ENCODE peak calls at places on chromosomes 7 and 10, in seven cellular contexts. One of them, this sample, is unnamed.

GRCh38 chr10:63281967-63282366 is 148.8 kb downstream of the NRBF2 start:
- DNase-seq in stomach: no peak
- DNase-seq in Peyer's patch: no peak
- DNase-seq in testis: no peak
- DNase-seq in fibroblast of lung: peak; percentile 71
- DNase-seq in bronchial epithelial cell: no peak
- DNase-seq in CD8-positive, alpha-beta T cell: no peak
- DNase-seq in this sample: no peak

GRCh38 chr7:129781128-129781855 is 169.8 kb downstream of the NRF1 start:
- DNase-seq in bronchial epithelial cell: no peak
- DNase-seq in Peyer's patch: no peak
- DNase-seq in fibroblast of lung: no peak
- DNase-seq in CD8-positive, alpha-beta T cell: no peak
- DNase-seq in testis: no peak
- DNase-seq in stomach: no peak
- DNase-seq in this sample: no peak

GRCh38 chr10:102393411-102394078 is 2.0 kb upstream of the NFKB2 start:
- DNase-seq in testis: no peak
- DNase-seq in fibroblast of lung: no peak
- DNase-seq in Peyer's patch: no peak
- DNase-seq in CD8-positive, alpha-beta T cell: no peak
- DNase-seq in stomach: no peak
- DNase-seq in bronchial epithelial cell: no peak
- DNase-seq in this sample: no peak

GRCh38 chr7:36315309-36315948 is 74.2 kb upstream of the ANLN start:
- DNase-seq in fibroblast of lung: no peak
- DNase-seq in bronchial epithelial cell: peak; percentile 12
- DNase-seq in CD8-positive, alpha-beta T cell: no peak
- DNase-seq in stomach: no peak
- DNase-seq in Peyer's patch: no peak
- DNase-seq in testis: no peak
- DNase-seq in this sample: no peak

GRCh38 chr7:107810626-107811025 is 7.6 kb upstream of the SLC26A3 start:
- DNase-seq in fibroblast of lung: no peak
- DNase-seq in CD8-positive, alpha-beta T cell: no peak
- DNase-seq in testis: no peak
- DNase-seq in Peyer's patch: no peak
- DNase-seq in stomach: no peak
- DNase-seq in bronchial epithelial cell: no peak
- DNase-seq in this sample: no peak

GRCh38 chr10:394061-394438 is 258.8 kb downstream of the ZMYND11 start:
- DNase-seq in bronchial epithelial cell: no peak
- DNase-seq in CD8-positive, alpha-beta T cell: no peak
- DNase-seq in fibroblast of lung: no peak
- DNase-seq in Peyer's patch: no peak
- DNase-seq in stomach: no peak
- DNase-seq in testis: no peak
- DNase-seq in this sample: no peak

GRCh38 chr7:157910446-157910845 is 573.6 kb downstream of the DNAJB6 start:
- DNase-seq in CD8-positive, alpha-beta T cell: no peak
- DNase-seq in bronchial epithelial cell: no peak
- DNase-seq in fibroblast of lung: no peak
- DNase-seq in Peyer's patch: no peak
- DNase-seq in testis: peak; percentile 35
- DNase-seq in stomach: no peak
- DNase-seq in this sample: peak; percentile 42

GRCh38 chr10:77784856-77785255 is 141.7 kb downstream of the DLG5 start:
- DNase-seq in CD8-positive, alpha-beta T cell: no peak
- DNase-seq in fibroblast of lung: peak; percentile 72
- DNase-seq in stomach: no peak
- DNase-seq in Peyer's patch: no peak
- DNase-seq in bronchial epithelial cell: no peak
- DNase-seq in testis: no peak
- DNase-seq in this sample: no peak

GRCh38 chr10:76359001-76359400 is 927.6 kb downstream of the LRMDA start:
- DNase-seq in bronchial epithelial cell: no peak
- DNase-seq in CD8-positive, alpha-beta T cell: no peak
- DNase-seq in Peyer's patch: no peak
- DNase-seq in stomach: no peak
- DNase-seq in testis: no peak
- DNase-seq in fibroblast of lung: no peak
- DNase-seq in this sample: no peak

GRCh38 chr10:133520193-133520738 is 6.9 kb upstream of the CYP2E1 start:
- DNase-seq in fibroblast of lung: peak; percentile 27
- DNase-seq in Peyer's patch: peak; percentile 90
- DNase-seq in stomach: peak; percentile 90
- DNase-seq in bronchial epithelial cell: peak; percentile 22
- DNase-seq in CD8-positive, alpha-beta T cell: peak; percentile 90
- DNase-seq in testis: peak; percentile 93
- DNase-seq in this sample: no peak

GRCh38 chr10:64507869-64508609 is 986.8 kb downstream of the REEP3 start:
- DNase-seq in bronchial epithelial cell: no peak
- DNase-seq in stomach: no peak
- DNase-seq in CD8-positive, alpha-beta T cell: no peak
- DNase-seq in fibroblast of lung: no peak
- DNase-seq in testis: no peak
- DNase-seq in Peyer's patch: no peak
- DNase-seq in this sample: no peak

GRCh38 chr10:132634241-132634946 is 96.8 kb downstream of the INPP5A start:
- DNase-seq in fibroblast of lung: no peak
- DNase-seq in testis: no peak
- DNase-seq in bronchial epithelial cell: no peak
- DNase-seq in CD8-positive, alpha-beta T cell: no peak
- DNase-seq in stomach: no peak
- DNase-seq in Peyer's patch: peak; percentile 76
- DNase-seq in this sample: peak; percentile 21

GRCh38 chr7:101494602-101495329 is 132.1 kb downstream of the COL26A1 start:
- DNase-seq in stomach: no peak
- DNase-seq in fibroblast of lung: no peak
- DNase-seq in bronchial epithelial cell: no peak
- DNase-seq in Peyer's patch: no peak
- DNase-seq in CD8-positive, alpha-beta T cell: no peak
- DNase-seq in testis: no peak
- DNase-seq in this sample: no peak

GRCh38 chr7:127844707-127845331 is 186.4 kb downstream of the LRRC4 start:
- DNase-seq in fibroblast of lung: peak; percentile 23
- DNase-seq in testis: peak; percentile 74
- DNase-seq in bronchial epithelial cell: peak; percentile 38
- DNase-seq in Peyer's patch: no peak
- DNase-seq in stomach: peak; percentile 55
- DNase-seq in CD8-positive, alpha-beta T cell: no peak
- DNase-seq in this sample: no peak

GRCh38 chr7:98178321-98178720 is 32.9 kb upstream of the BHLHA15 start:
- DNase-seq in stomach: peak; percentile 91
- DNase-seq in CD8-positive, alpha-beta T cell: no peak
- DNase-seq in bronchial epithelial cell: peak; percentile 22
- DNase-seq in Peyer's patch: no peak
- DNase-seq in testis: no peak
- DNase-seq in fibroblast of lung: no peak
- DNase-seq in this sample: no peak

DNA sequence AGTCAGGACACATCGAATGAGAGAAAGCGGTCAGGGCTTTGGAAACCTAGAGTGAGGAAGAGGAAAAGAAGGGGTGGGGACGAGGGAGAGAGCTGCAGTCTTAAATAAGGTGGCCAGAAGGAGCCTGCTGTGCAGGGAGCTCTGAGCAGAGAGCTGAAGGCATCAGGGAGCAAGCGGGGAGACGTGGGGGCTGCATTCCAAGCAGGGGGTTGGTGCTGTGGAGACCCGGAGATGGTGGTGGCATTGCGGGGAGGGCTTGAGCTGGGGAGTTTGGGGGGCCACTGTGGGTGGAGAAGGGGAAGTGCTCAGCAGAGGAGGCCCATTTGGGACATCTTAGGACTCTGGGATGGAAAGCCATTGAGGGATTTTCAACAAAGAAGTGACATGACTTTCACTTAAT is 38.7 kb upstream of the ZNF32 start:
- DNase-seq in CD8-positive, alpha-beta T cell: no peak
- DNase-seq in fibroblast of lung: no peak
- DNase-seq in bronchial epithelial cell: no peak
- DNase-seq in testis: no peak
- DNase-seq in stomach: no peak
- DNase-seq in Peyer's patch: no peak
- DNase-seq in this sample: no peak
- H3K27me3 ChIP-seq in CD8-positive, alpha-beta T cell: no peaks in the 10 kb centered on the region
- H3K27me3 ChIP-seq in fibroblast of lung: no peaks in the 10 kb centered on the region
- H3K27me3 ChIP-seq in bronchial epithelial cell: no peaks in the 10 kb centered on the region
- H3K27me3 ChIP-seq in testis: no peaks in the 10 kb centered on the region
- H3K27me3 ChIP-seq in stomach: no peaks in the 10 kb centered on the region
- H3K27me3 ChIP-seq in Peyer's patch: no peaks in the 10 kb centered on the region
- H3K27me3 ChIP-seq in this sample: peaks cover 3% of the 10 kb centered on the region

GRCh38 chr7:73769481-73770001 is 529 bp downstream of the CLDN3 start:
- DNase-seq in testis: no peak
- DNase-seq in Peyer's patch: no peak
- DNase-seq in bronchial epithelial cell: no peak
- DNase-seq in CD8-positive, alpha-beta T cell: no peak
- DNase-seq in fibroblast of lung: no peak
- DNase-seq in stomach: no peak
- DNase-seq in this sample: no peak

GRCh38 chr7:73770002-73770859 is at the start of gene CLDN3:
- DNase-seq in CD8-positive, alpha-beta T cell: no peak
- DNase-seq in fibroblast of lung: no peak
- DNase-seq in testis: peak; percentile 60
- DNase-seq in bronchial epithelial cell: no peak
- DNase-seq in Peyer's patch: peak; percentile 97
- DNase-seq in stomach: peak; percentile 59
- DNase-seq in this sample: no peak

GRCh38 chr7:73773700-73774517 is 3.8 kb upstream of the CLDN3 start:
- DNase-seq in CD8-positive, alpha-beta T cell: no peak
- DNase-seq in bronchial epithelial cell: no peak
- DNase-seq in fibroblast of lung: no peak
- DNase-seq in stomach: no peak
- DNase-seq in testis: no peak
- DNase-seq in Peyer's patch: peak; percentile 87
- DNase-seq in this sample: no peak

GRCh38 chr7:73768661-73769480 is 1.2 kb downstream of the CLDN3 start:
- DNase-seq in bronchial epithelial cell: no peak
- DNase-seq in testis: no peak
- DNase-seq in CD8-positive, alpha-beta T cell: no peak
- DNase-seq in Peyer's patch: peak; percentile 60
- DNase-seq in stomach: no peak
- DNase-seq in fibroblast of lung: no peak
- DNase-seq in this sample: no peak

DNA sequence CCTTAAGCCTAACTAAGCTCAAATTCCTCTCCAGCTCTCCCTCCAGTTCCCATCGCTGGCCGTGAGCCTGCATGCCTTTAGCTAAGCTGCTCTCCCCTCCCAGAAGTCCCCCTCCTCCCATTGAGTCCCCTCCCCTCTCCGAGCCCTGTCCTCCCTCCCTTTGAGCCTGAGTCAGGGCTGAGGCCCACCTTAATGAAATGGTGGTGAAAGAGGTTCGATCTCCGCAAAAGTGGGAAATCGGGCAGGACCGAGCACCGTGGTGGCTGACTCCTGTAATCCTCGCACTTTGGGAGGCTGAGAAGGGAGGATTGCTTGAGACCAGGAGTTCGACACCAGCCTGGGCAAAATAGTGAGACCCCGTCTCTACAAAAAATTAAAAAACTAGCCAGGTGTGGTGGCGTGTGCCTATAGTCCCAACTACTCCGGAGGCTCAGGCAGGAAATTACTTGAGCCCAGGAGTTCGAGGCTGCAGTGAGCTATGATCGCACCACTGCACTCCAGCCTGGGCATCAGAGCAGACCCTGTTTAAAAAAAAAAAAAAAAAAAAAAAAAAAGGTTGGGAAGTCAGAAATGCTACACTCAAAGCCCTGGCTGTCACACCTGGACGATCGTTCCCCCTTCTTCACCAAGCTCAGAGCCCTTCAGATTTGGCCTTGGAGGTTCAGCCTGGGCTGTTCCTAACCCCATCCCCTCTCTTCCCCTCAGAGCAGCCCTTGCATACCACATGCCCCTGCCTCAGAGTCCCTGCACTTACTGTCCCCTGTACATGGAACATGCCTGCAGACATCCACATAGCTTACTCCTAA is 993 bp upstream of the CLDN3 start:
- DNase-seq in Peyer's patch: no peak
- DNase-seq in stomach: no peak
- DNase-seq in bronchial epithelial cell: no peak
- DNase-seq in fibroblast of lung: no peak
- DNase-seq in testis: no peak
- DNase-seq in CD8-positive, alpha-beta T cell: no peak
- DNase-seq in this sample: no peak
- H3K4me3 ChIP-seq in Peyer's patch: peak overlapping the region; percentile 62
- H3K4me3 ChIP-seq in stomach: no peak overlapping the region
- H3K4me3 ChIP-seq in bronchial epithelial cell: no peak overlapping the region
- H3K4me3 ChIP-seq in fibroblast of lung: no peak overlapping the region
- H3K4me3 ChIP-seq in testis: no peak overlapping the region
- H3K4me3 ChIP-seq in CD8-positive, alpha-beta T cell: no peak overlapping the region
- H3K4me3 ChIP-seq in this sample: no peak overlapping the region

GRCh38 chr7:92736870-92737269 is 99.5 kb downstream of the CDK6 start:
- DNase-seq in CD8-positive, alpha-beta T cell: no peak
- DNase-seq in testis: no peak
- DNase-seq in stomach: no peak
- DNase-seq in fibroblast of lung: no peak
- DNase-seq in Peyer's patch: no peak
- DNase-seq in bronchial epithelial cell: no peak
- DNase-seq in this sample: no peak
- H3K27me3 ChIP-seq in CD8-positive, alpha-beta T cell: no peaks in the 10 kb centered on the region
- H3K27me3 ChIP-seq in testis: no peaks in the 10 kb centered on the region
- H3K27me3 ChIP-seq in stomach: no peaks in the 10 kb centered on the region
- H3K27me3 ChIP-seq in fibroblast of lung: no peaks in the 10 kb centered on the region
- H3K27me3 ChIP-seq in Peyer's patch: no peaks in the 10 kb centered on the region
- H3K27me3 ChIP-seq in bronchial epithelial cell: no peaks in the 10 kb centered on the region
- H3K27me3 ChIP-seq in this sample: no peaks in the 10 kb centered on the region

GRCh38 chr7:45920543-45921380 is at the start of gene IGFBP3:
- DNase-seq in stomach: no peak
- DNase-seq in bronchial epithelial cell: no peak
- DNase-seq in fibroblast of lung: peak; percentile 67
- DNase-seq in Peyer's patch: peak; percentile 64
- DNase-seq in testis: peak; percentile 73
- DNase-seq in CD8-positive, alpha-beta T cell: no peak
- DNase-seq in this sample: no peak

GRCh38 chr7:45922810-45923209 is 1.7 kb upstream of the IGFBP3 start:
- DNase-seq in CD8-positive, alpha-beta T cell: no peak
- DNase-seq in fibroblast of lung: peak; percentile 33
- DNase-seq in testis: no peak
- DNase-seq in Peyer's patch: no peak
- DNase-seq in stomach: no peak
- DNase-seq in bronchial epithelial cell: peak; percentile 18
- DNase-seq in this sample: no peak

GRCh38 chr7:45919947-45920542 is 1.0 kb downstream of the IGFBP3 start:
- DNase-seq in Peyer's patch: no peak
- DNase-seq in bronchial epithelial cell: no peak
- DNase-seq in testis: peak; percentile 14
- DNase-seq in stomach: no peak
- DNase-seq in CD8-positive, alpha-beta T cell: no peak
- DNase-seq in fibroblast of lung: peak; percentile 11
- DNase-seq in this sample: no peak

GRCh38 chr7:45921699-45922519 is 837 bp upstream of the IGFBP3 start:
- DNase-seq in Peyer's patch: no peak
- DNase-seq in bronchial epithelial cell: peak; percentile 54
- DNase-seq in testis: peak; percentile 80
- DNase-seq in CD8-positive, alpha-beta T cell: no peak
- DNase-seq in stomach: no peak
- DNase-seq in fibroblast of lung: peak; percentile 80
- DNase-seq in this sample: no peak

DNA sequence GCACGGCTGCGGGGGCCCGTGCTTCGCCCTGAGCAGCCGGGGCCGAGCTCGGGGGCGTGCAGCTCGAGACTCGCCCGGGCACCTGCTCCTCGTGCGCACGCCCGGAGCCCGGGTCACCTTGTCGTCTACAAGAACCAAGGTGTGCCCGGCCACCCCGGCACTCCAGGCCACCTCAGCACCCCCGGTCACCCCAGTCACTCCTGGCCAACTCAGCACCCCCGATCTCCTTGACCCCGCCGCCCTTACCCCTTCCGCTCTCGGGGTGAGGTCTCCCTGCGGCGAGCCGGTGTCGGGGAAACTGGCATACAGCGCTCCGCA is 268 bp upstream of the IGFBP3 start:
- DNase-seq in testis: peak; percentile 28
- DNase-seq in fibroblast of lung: no peak
- DNase-seq in stomach: no peak
- DNase-seq in bronchial epithelial cell: no peak
- DNase-seq in CD8-positive, alpha-beta T cell: no peak
- DNase-seq in Peyer's patch: no peak
- DNase-seq in this sample: no peak
- H3K4me3 ChIP-seq in testis: peak overlapping the region; percentile 52
- H3K4me3 ChIP-seq in fibroblast of lung: peak overlapping the region; percentile 50
- H3K4me3 ChIP-seq in stomach: peak overlapping the region; percentile 49
- H3K4me3 ChIP-seq in bronchial epithelial cell: peak overlapping the region; percentile 30
- H3K4me3 ChIP-seq in CD8-positive, alpha-beta T cell: peak overlapping the region; percentile 13
- H3K4me3 ChIP-seq in Peyer's patch: peak overlapping the region; percentile 62
- H3K4me3 ChIP-seq in this sample: peak overlapping the region; percentile 46

This sample was measured in RWPE2.